ENCODE peak calls at places on chromosomes 12 and 14, in ten cellular contexts. C is mammary epithelial cell; W is heart right ventricle; H is cardiac fibroblast; Z is CD4-positive, alpha-beta T cell; J is keratinocyte; Q is endothelial cell; X is IMR-90; R is psoas muscle; K is cardiac muscle cell. L is an unnamed sample.
A peak's percentile ranks its signal among the peaks of the same experiment; 100 is the strongest.

GRCh38 chr14:100537701-100538565 is 49.3 kb downstream of the BEGAIN start:
- DNase-seq in R (peak; percentile 17), W (no peak), Q (no peak), K (no peak), X (no peak), Z (no peak), H (no peak), J (no peak), C (no peak), L (no peak)

GRCh38 chr12:46382425-46382973 is 9.9 kb upstream of the SLC38A2 start:
- DNase-seq in R (no peak), X (no peak), W (no peak), Q (no peak), Z (no peak), H (no peak), C (no peak), J (no peak), K (no peak), L (peak; percentile 11)

GRCh38 chr12:105336411-105336810 is 5.9 kb downstream of the C12orf75 start:
- DNase-seq in J (no peak), C (no peak), H (no peak), R (no peak), X (peak; percentile 26), W (no peak), Q (no peak), Z (no peak), K (no peak), L (no peak)

GRCh38 chr14:106378191-106378590 is 851.8 kb downstream of the TMEM121 start:
- DNase-seq in H (no peak), C (no peak), J (no peak), Q (no peak), W (no peak), K (no peak), Z (no peak), X (no peak), R (no peak), L (no peak)

GRCh38 chr12:104105461-104105860 is 32.5 kb downstream of the NFYB start:
- DNase-seq in X (no peak), Z (no peak), J (no peak), Q (no peak), H (peak; percentile 24), R (no peak), W (no peak), C (no peak), K (peak; percentile 28), L (no peak)

GRCh38 chr12:49623142-49623899 is at the start of gene PRPF40B:
- DNase-seq in J (no peak), W (peak; percentile 86), C (peak; percentile 79), X (peak; percentile 73), K (peak; percentile 89), H (peak; percentile 89), R (peak; percentile 92), Q (peak; percentile 96), Z (peak; percentile 71), L (peak; percentile 92)

GRCh38 chr12:126107659-126108058 is 1042.4 kb downstream of the AACS start:
- DNase-seq in J (no peak), K (no peak), R (no peak), X (no peak), Z (no peak), W (no peak), H (no peak), C (no peak), Q (no peak), L (no peak)

GRCh38 chr12:53968214-53969127 is 4.5 kb upstream of the HOXC11 start:
- DNase-seq in W (no peak), Z (no peak), K (no peak), R (no peak), J (no peak), C (no peak), H (no peak), X (no peak), Q (no peak), L (peak; percentile 70)

GRCh38 chr14:51716610-51717009 is 64.9 kb downstream of the FRMD6 start:
- DNase-seq in X (peak; percentile 52), Q (no peak), R (no peak), Z (no peak), J (no peak), W (no peak), C (peak; percentile 48), H (no peak), K (no peak), L (peak; percentile 24)

GRCh38 chr12:100141998-100142850 is 450 bp downstream of the BLTP3B start:
- DNase-seq in H (peak; percentile 20), J (no peak), X (no peak), R (peak; percentile 40), Q (peak; percentile 68), C (no peak), K (no peak), W (peak; percentile 42), Z (no peak), L (peak; percentile 44)

GRCh38 chr14:94544726-94545125 is 16.5 kb upstream of the SERPINA4 start:
- DNase-seq in Z (no peak), C (no peak), Q (no peak), J (no peak), K (no peak), X (no peak), H (no peak), W (no peak), R (no peak), L (no peak)

GRCh38 chr14:92613008-92613658 is 99.6 kb downstream of the RIN3 start:
- DNase-seq in R (no peak), Z (peak; percentile 66), X (no peak), C (no peak), J (no peak), W (peak; percentile 30), K (peak; percentile 16), H (peak; percentile 23), Q (peak; percentile 69), L (no peak)
- TF ChIP-seq CTCF in R (peak; percentile 14), Z (peak; percentile 96), X (peak; percentile 74), C (peak; percentile 67), J (peak; percentile 90), W (peak; percentile 56), K (peak; percentile 84), H (peak; percentile 84), Q (peak; percentile 71), L (peak; percentile 66)

DNA sequence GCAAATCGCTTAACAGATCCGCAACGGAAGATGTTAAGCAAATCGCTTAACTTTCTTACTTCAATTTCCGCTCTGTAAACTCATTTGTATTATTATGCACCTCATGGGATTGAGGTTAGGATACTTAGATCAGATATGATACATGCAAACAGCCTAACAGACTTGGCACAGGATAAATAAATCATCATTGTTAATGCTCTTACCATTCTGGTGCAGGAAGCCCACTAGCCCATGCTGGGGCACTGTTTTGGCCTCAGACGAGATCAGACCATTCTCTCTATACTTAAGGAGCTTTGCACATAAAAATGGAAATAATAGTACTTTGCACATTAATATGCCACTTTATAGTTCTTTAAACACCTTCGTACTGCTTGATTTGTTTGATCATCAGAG is 445 bp downstream of the NCAPD2 start:
- DNase-seq in W (no peak), X (no peak), H (no peak), Q (no peak), K (no peak), Z (no peak), J (no peak), C (no peak), R (no peak), L (no peak)
- TF ChIP-seq CTCF in W (no peak), X (no peak), H (peak; percentile 4), Q (no peak), K (no peak), Z (no peak), J (no peak), C (no peak), R (no peak), L (no peak)

GRCh38 chr12:48084066-48084465 is 21.8 kb downstream of the SENP1 start:
- DNase-seq in H (peak; percentile 56), J (no peak), K (peak; percentile 53), X (peak; percentile 13), Q (no peak), W (no peak), Z (no peak), C (no peak), R (no peak), L (peak; percentile 48)
- TF ChIP-seq CTCF in H (peak; percentile 5), J (no peak), K (peak; percentile 33), X (peak; percentile 20), Q (no peak), W (peak; percentile 25), Z (peak; percentile 17), C (peak; percentile 20), R (peak; percentile 30), L (no peak)

DNA sequence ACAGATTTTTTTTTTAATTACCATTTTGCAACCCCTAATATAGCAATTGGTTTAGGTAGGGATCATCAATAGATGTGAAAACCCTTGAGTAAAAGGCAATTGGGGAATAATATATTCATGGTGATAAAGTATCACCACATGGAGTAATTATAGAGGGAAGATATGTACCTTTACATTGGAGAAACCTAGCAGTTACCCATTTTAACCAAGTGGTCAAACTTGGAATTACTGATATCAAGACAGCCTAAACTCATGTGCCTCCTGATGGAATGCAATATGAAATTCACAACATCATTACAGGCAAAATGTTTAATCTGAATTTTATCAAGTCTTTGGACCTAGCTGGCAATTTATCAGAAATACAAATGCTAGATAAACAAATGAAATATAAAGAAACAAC is 6.7 kb upstream of the SLC10A1 start:
- DNase-seq in X (no peak), J (no peak), Z (no peak), C (no peak), W (no peak), Q (no peak), R (no peak), K (no peak), H (no peak), L (no peak)
- TF ChIP-seq CTCF in X (no peak), J (peak; percentile 17), Z (no peak), C (peak; percentile 23), W (no peak), Q (peak; percentile 63), R (no peak), K (peak; percentile 21), H (peak; percentile 16), L (no peak)

DNA sequence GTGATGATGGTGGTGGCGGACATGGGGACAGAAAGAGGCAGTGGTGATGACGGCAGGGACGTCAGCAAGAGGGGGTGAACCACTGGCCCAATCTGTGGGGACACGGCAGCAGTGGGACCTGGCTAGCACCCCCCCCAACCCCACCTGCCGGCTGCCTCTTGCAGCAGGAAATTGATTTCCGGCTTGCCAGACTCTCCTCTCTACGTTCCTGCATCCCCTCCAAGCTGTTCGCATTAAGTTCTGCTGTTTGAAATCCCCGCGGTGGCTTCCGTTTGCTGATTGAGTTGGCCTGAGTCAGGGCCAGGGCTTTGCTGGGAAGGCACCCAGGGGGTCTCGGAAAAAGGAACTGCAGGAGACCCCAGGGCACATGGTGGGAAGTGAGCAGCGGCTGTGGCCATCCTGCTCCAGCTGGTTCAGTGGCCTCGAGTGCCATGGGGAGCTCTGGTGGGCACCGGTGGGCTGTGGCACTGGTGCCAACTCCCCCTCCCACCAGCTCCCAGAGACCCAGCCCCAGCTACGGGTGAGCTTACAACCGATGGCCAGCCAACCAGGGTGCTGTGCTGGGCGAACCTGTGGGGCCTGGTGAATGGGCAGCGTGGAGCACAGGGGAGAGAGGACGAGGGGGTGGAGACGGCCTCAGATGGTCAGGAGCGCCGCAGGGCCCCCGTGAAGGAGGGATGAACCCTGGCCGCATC is 14.6 kb upstream of the NUDT14 start:
- DNase-seq in C (no peak), J (no peak), H (no peak), X (no peak), Z (no peak), Q (peak; percentile 59), R (no peak), K (peak; percentile 20), W (no peak), L (no peak)
- TF ChIP-seq CTCF in C (no peak), J (no peak), H (no peak), X (no peak), Z (no peak), Q (no peak), R (no peak), K (peak; percentile 3), W (no peak), L (no peak)

GRCh38 chr14:101557811-101558738 is 3.2 kb upstream of the DIO3 start:
- DNase-seq in X (no peak), H (peak; percentile 11), Q (no peak), Z (no peak), C (no peak), R (peak; percentile 41), K (peak; percentile 20), J (no peak), W (no peak), L (no peak)
- TF ChIP-seq CTCF in X (peak; percentile 10), H (no peak), Q (no peak), Z (no peak), C (no peak), R (peak; percentile 5), K (peak; percentile 26), J (no peak), W (no peak), L (no peak)

L was measured in foreskin fibroblast.